ENCODE peak calls at places on chromosomes 4 and X, in four cellular contexts. C is transverse colon, F is left ventricle myocardium inferior, I is pancreas. S is an unnamed sample.

GRCh38 chrX:63475200-63475599 is 124.1 kb upstream of the SPIN4 start:
- DNase-seq in I (no peak), C (no peak), F (no peak), S (no peak)

GRCh38 chr4:164011791-164012190 is 517.3 kb downstream of the TMA16 start:
- DNase-seq in F (no peak), I (no peak), C (no peak), S (no peak)

GRCh38 chr4:89836031-89836777 is 757 bp downstream of the SNCA start:
- DNase-seq in C (no peak), I (no peak), F (no peak), S (no peak)

GRCh38 chrX:38803286-38803608 is 2.0 kb downstream of the MID1IP1 start:
- DNase-seq in I (no peak), F (no peak), C (no peak), S (no peak)

GRCh38 chr4:93719552-93719951 is 109.0 kb upstream of the ATOH1 start:
- DNase-seq in C (no peak), I (no peak), F (no peak), S (no peak)

GRCh38 chr4:8303081-8303480 is 33.5 kb downstream of the HTRA3 start:
- DNase-seq in C (peak; percentile 3), I (no peak), F (no peak), S (no peak)

GRCh38 chr4:83643036-83643435 is 107.1 kb downstream of the GPAT3 start:
- DNase-seq in C (no peak), I (no peak), F (no peak), S (no peak)

GRCh38 chr4:109701566-109702399 is 1.5 kb downstream of the CASP6 start:
- DNase-seq in C (peak; percentile 52), I (no peak), F (no peak), S (peak; percentile 82)

GRCh38 chr4:71639380-71639779 is 144.5 kb downstream of the GC start:
- DNase-seq in I (no peak), F (no peak), C (no peak), S (no peak)

GRCh38 chr4:110193822-110194761 is 4.3 kb downstream of the ELOVL6 start:
- DNase-seq in I (peak; percentile 62), C (peak; percentile 80), F (peak; percentile 52), S (peak; percentile 89)

GRCh38 chr4:119962631-119963030 is 104.0 kb downstream of the MAD2L1 start:
- DNase-seq in C (no peak), F (no peak), I (no peak), S (no peak)

GRCh38 chrX:10557166-10557565 is 63.2 kb downstream of the MID1 start:
- DNase-seq in F (no peak), I (no peak), C (no peak), S (no peak)

GRCh38 chr4:168859888-168860694 is 150.0 kb downstream of the CBR4 start:
- DNase-seq in I (no peak), F (no peak), C (no peak), S (no peak)

GRCh38 chrX:53356186-53356585 is 66.3 kb downstream of the SMC1A start:
- DNase-seq in C (no peak), F (no peak), I (no peak), S (no peak)

GRCh38 chrX:40173662-40174593 is 76.2 kb upstream of the BCOR start:
- DNase-seq in I (peak; percentile 57), F (no peak), C (peak; percentile 38), S (peak; percentile 79)

GRCh38 chrX:97159916-97160800 is 276.4 kb downstream of the RPA4 start:
- DNase-seq in F (no peak), C (peak; percentile 18), I (no peak), S (peak; percentile 29)

GRCh38 chrX:40146471-40147398 is 49.0 kb upstream of the BCOR start:
- DNase-seq in F (no peak), I (no peak), C (no peak), S (no peak)

GRCh38 chr4:77617203-77617602 is 11.6 kb downstream of the CXCL13 start:
- DNase-seq in C (no peak), F (no peak), I (no peak), S (no peak)

GRCh38 chr4:23887989-23888388 is 1.9 kb downstream of the PPARGC1A start:
- DNase-seq in C (no peak), I (no peak), F (no peak), S (peak; percentile 30)

GRCh38 chrX:861335-861890 is 230.8 kb downstream of the SHOX start:
- DNase-seq in F (no peak), I (no peak), C (no peak), S (no peak)

GRCh38 chr4:39526810-39527295 is 386 bp downstream of the UGDH start:
- DNase-seq in C (no peak), I (no peak), F (no peak), S (peak; percentile 32)

GRCh38 chr4:1084796-1085403 is 28.5 kb downstream of the RNF212 start:
- DNase-seq in F (no peak), C (no peak), I (no peak), S (peak; percentile 14)

GRCh38 chr4:74178798-74179197 is 20.9 kb downstream of the MTHFD2L start:
- DNase-seq in F (no peak), I (no peak), C (no peak), S (peak; percentile 10)

GRCh38 chr4:126404549-126404948 is 1089.8 kb downstream of the FAT4 start:
- DNase-seq in C (no peak), F (no peak), I (no peak), S (no peak)

GRCh38 chrX:28756647-28757046 is 169.4 kb downstream of the IL1RAPL1 start:
- DNase-seq in F (no peak), C (no peak), I (no peak), S (no peak)

GRCh38 chr4:26459756-26460530 is 30.3 kb downstream of the CCKAR start:
- DNase-seq in I (no peak), F (no peak), C (no peak), S (no peak)

GRCh38 chrX:55057691-55058249 is 17.1 kb upstream of the PAGE2B start:
- DNase-seq in F (no peak), I (no peak), C (no peak), S (peak; percentile 31)

GRCh38 chrX:30060718-30061117 is 154.6 kb upstream of the MAGEB2 start:
- DNase-seq in I (no peak), C (no peak), F (no peak), S (no peak)

GRCh38 chr4:90198086-90198847 is 71.1 kb downstream of the CCSER1 start:
- DNase-seq in I (no peak), C (no peak), F (no peak), S (no peak)

GRCh38 chr4:113026556-113026955 is 22.9 kb upstream of the ANK2 start:
- DNase-seq in C (no peak), I (no peak), F (no peak), S (no peak)

GRCh38 chr4:184596617-184597185 is 52.5 kb downstream of the CASP3 start:
- DNase-seq in I (no peak), C (no peak), F (no peak), S (peak; percentile 59)

GRCh38 chr4:8656185-8656517 is 63.6 kb downstream of the CPZ start:
- DNase-seq in C (no peak), F (no peak), I (no peak), S (no peak)

GRCh38 chr4:113908829-113909228 is 70.6 kb downstream of the ARSJ start:
- DNase-seq in I (no peak), F (no peak), C (no peak), S (no peak)

GRCh38 chr4:88244821-88245579 is 39.4 kb downstream of the PPM1K start:
- DNase-seq in F (no peak), C (peak; percentile 15), I (no peak), S (no peak)

GRCh38 chr4:99947190-99947578 is 766 bp upstream of the DNAJB14 start:
- DNase-seq in C (no peak), I (no peak), F (no peak), S (no peak)
- H3K4me1 ChIP-seq in C (peaks cover 38% of the 10 kb centered on the region), I (peaks cover 4% of the 10 kb centered on the region), F (peaks cover 89% of the 10 kb centered on the region), S (peaks cover 9% of the 10 kb centered on the region)

GRCh38 chr4:129410115-129410514 is 314.2 kb downstream of the C4orf33 start:
- DNase-seq in F (no peak), I (no peak), C (no peak), S (no peak)

DNA sequence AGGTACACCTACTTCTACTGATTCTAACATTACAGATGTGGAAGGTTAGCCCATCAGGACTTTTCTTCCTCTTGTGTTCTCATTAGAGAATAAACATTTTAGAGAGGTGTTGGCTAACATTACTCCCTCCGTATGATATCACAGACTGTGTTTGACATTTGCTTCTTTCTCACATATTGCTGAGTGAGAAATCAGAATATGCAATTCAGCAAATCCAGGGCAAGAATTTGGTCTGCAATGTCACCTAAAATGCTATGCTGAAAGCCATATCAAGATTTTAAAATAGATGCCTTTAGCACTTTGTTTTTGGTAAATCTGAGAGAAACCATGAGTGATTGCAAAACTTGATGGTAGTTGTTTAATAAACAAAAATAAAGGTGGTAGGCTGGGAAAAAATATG is 319.0 kb downstream of the C4orf33 start:
- DNase-seq in F (no peak), I (no peak), C (no peak), S (no peak)
- H3K36me3 ChIP-seq in F (no peaks in the 10 kb centered on the region), I (no peaks in the 10 kb centered on the region), C (no peaks in the 10 kb centered on the region), S (no peaks in the 10 kb centered on the region)

GRCh38 chrX:118345045-118345400 is 883 bp upstream of the WDR44 start:
- DNase-seq in C (no peak), I (no peak), F (no peak), S (no peak)
- H3K4me3 ChIP-seq in C (peak overlapping the region; percentile 34), I (peak overlapping the region; percentile 55), F (peak overlapping the region; percentile 80), S (no peak overlapping the region)

DNA sequence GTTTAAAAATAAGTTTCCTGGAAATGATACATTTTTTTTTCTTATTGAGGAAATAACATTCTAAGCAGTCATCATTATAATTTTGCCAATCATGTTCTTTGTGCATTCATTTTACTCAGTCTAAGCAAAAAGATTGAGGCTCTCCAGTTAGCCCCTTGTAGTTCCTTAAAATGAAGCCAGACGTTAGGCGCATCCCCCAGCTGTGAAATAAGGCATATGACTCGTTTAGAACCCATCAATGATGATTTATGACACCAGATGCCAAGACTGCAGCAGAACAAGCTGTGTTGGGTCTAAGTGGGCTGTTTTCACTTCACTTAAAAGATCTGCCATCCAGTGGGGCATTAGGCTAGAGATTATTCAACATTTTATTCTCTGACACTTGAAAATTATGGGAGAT is 17.0 kb downstream of the PDGFC start:
- DNase-seq in C (no peak), I (no peak), F (no peak), S (no peak)
- H3K4me1 ChIP-seq in C (peaks cover 14% of the 10 kb centered on the region), I (peaks cover 5% of the 10 kb centered on the region), F (peaks cover 48% of the 10 kb centered on the region), S (no peaks in the 10 kb centered on the region)

GRCh38 chr4:118732591-118733330 is 47.6 kb downstream of the METTL14 start:
- DNase-seq in C (no peak), F (no peak), I (no peak), S (no peak)
- H3K36me3 ChIP-seq in C (no peaks in the 10 kb centered on the region), F (peaks cover 88% of the 10 kb centered on the region), I (peaks cover 64% of the 10 kb centered on the region), S (peaks cover 2% of the 10 kb centered on the region)

GRCh38 chr4:123671633-123672404 is 275.2 kb downstream of the SPRY1 start:
- DNase-seq in C (no peak), F (no peak), I (no peak), S (no peak)
- H3K4me3 ChIP-seq in C (no peak overlapping the region), F (no peak overlapping the region), I (no peak overlapping the region), S (no peak overlapping the region)

DNA sequence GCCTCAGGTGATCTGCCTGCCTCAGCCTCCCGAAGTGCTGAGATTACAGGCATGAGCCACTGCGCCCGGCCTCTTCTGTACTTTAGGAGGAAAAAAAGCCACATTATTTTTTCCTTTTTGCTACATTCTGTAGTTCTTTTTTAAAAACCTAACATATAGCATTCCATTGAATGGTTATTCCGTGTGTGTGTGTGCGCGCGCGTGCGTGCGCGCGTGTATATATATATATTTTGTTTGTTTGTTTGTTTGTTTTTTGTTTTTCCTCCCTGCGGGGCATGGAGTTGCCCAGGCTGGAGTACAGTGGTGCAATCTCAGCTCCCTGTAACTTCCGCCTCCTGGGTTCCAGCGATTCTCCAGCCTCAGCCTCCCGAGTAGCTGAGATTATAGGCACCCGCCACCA is 59.5 kb downstream of the ARHGAP10 start:
- DNase-seq in F (no peak), C (no peak), I (no peak), S (no peak)
- H3K4me1 ChIP-seq in F (peaks cover 74% of the 10 kb centered on the region), C (peaks cover 28% of the 10 kb centered on the region), I (no peaks in the 10 kb centered on the region), S (no peaks in the 10 kb centered on the region)